ENCODE peak calls at places on chromosomes 12 and 14, in six cellular contexts. V, B, C, W, M and Y are unnamed samples.

GRCh38 chr14:33229269-33229924 is 290.7 kb downstream of the NPAS3 start:
- DNase-seq in C (no peak), B (no peak), V (no peak), M (no peak), W (no peak), Y (no peak)

GRCh38 chr14:103828315-103828967 is 18.9 kb downstream of the PPP1R13B start:
- DNase-seq in W (peak; percentile 27), C (no peak), M (peak; percentile 23), V (peak; percentile 32), B (no peak), Y (peak; percentile 58)

GRCh38 chr14:48973136-48973535 is 613.0 kb downstream of the RPS29 start:
- DNase-seq in V (no peak), M (no peak), W (no peak), C (peak; percentile 81), B (no peak), Y (no peak)

GRCh38 chr14:78029471-78030372 is 140.5 kb upstream of the NRXN3 start:
- DNase-seq in V (no peak), M (no peak), W (no peak), B (no peak), C (no peak), Y (no peak)

GRCh38 chr14:50340945-50341344 is 28.8 kb downstream of the DMAC2L start:
- DNase-seq in M (no peak), B (no peak), C (no peak), V (no peak), W (no peak), Y (no peak)

GRCh38 chr14:49992448-49992847 is 99.6 kb downstream of the ARF6 start:
- DNase-seq in C (no peak), W (no peak), M (no peak), B (no peak), V (no peak), Y (no peak)

GRCh38 chr14:93160353-93160801 is 24.3 kb downstream of the MOAP1 start:
- DNase-seq in C (peak; percentile 21), M (no peak), B (no peak), W (no peak), V (no peak), Y (no peak)

GRCh38 chr12:106138646-106139421 is at the start of gene NUAK1:
- DNase-seq in M (peak; percentile 45), V (peak; percentile 79), C (no peak), B (peak; percentile 88), W (peak; percentile 52), Y (peak; percentile 58)

GRCh38 chr14:86915416-86915815 is 1077.6 kb downstream of the GALC start:
- DNase-seq in B (no peak), W (no peak), C (no peak), M (no peak), V (no peak), Y (no peak)

GRCh38 chr12:75658286-75658685 is 146.9 kb upstream of the KRR1 start:
- DNase-seq in B (no peak), M (no peak), W (no peak), C (no peak), V (no peak), Y (no peak)

GRCh38 chr12:78240827-78241226 is 410.1 kb downstream of the NAV3 start:
- DNase-seq in V (no peak), C (no peak), W (no peak), B (no peak), M (no peak), Y (no peak)

GRCh38 chr14:45135181-45135580 is 549 bp upstream of the FANCM start:
- DNase-seq in W (peak; percentile 20), V (no peak), C (no peak), B (no peak), M (no peak), Y (no peak)

GRCh38 chr12:91774471-91774921 is 371.1 kb downstream of the BTG1 start:
- DNase-seq in W (no peak), M (no peak), B (no peak), C (peak; percentile 35), V (no peak), Y (no peak)

GRCh38 chr14:96442355-96442754 is 50.4 kb downstream of the AK7 start:
- DNase-seq in V (no peak), B (no peak), W (no peak), C (no peak), M (no peak), Y (no peak)

GRCh38 chr14:31206536-31207286 is 882 bp downstream of the HECTD1 start:
- DNase-seq in C (peak; percentile 49), V (peak; percentile 49), M (peak; percentile 47), W (peak; percentile 53), B (no peak), Y (peak; percentile 46)

GRCh38 chr12:93741741-93742085 is 64.5 kb downstream of the CRADD start:
- DNase-seq in M (no peak), B (peak; percentile 30), V (no peak), C (peak; percentile 42), W (peak; percentile 27), Y (peak; percentile 54)

GRCh38 chr14:100345711-100346110 is 22.6 kb downstream of the SLC25A47 start:
- DNase-seq in B (no peak), M (no peak), V (no peak), C (no peak), W (no peak), Y (no peak)
- H3K27ac ChIP-seq in B (no peak overlapping the region), M (no peak overlapping the region), V (no peak overlapping the region), C (no peak overlapping the region), W (no peak overlapping the region), Y (no peak overlapping the region)

DNA sequence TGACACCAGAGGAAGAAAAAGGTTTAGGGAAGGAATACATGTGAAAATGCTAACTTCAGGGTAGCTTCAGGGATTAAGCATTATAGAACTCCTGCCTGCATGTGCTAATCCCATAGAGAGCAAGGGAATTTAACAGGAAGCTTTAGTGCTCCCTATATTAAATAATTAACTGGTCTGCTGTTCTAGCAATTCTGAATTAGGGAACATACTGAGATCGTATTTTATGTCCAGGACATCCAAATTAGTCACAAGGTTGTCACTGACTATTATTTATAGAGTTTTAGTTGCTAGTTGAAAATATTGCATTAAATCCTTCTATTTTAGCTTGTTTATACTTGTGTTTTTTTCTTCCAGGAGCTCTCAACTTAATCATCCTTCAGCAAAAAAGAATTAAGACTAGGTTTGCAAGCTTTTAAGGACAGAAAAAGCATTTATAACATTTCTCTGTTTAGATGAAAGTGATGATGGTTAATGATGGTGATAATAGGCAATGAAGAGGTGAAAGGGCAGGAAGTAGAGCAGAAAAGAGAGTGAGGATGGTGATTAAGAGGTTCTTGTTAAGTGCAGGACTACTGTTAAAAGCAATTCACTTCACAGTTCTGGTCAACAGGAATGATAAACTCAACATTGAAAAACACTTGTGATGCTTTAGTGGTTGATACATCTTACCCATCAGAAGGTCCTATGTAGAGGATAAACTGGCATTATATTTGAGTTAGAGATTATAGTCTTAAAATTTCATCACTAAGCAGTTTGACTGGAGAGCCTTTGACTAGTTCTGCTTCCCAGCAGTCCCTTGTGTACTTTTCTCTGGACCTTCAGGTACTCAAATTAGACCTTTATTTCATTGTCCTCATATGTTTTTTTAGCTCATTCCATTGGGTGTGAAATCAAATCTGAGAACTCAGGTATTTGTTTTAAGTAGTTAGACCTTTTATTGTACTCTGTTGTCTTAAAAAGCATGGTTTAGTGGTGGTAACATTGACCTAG is 10.7 kb downstream of the RAP1B start:
- DNase-seq in W (no peak), V (no peak), M (no peak), B (no peak), C (no peak), Y (no peak)
- H3K27ac ChIP-seq in W (no peak overlapping the region), V (peak overlapping the region; percentile 37), M (no peak overlapping the region), B (no peak overlapping the region), C (no peak overlapping the region), Y (no peak overlapping the region)

DNA sequence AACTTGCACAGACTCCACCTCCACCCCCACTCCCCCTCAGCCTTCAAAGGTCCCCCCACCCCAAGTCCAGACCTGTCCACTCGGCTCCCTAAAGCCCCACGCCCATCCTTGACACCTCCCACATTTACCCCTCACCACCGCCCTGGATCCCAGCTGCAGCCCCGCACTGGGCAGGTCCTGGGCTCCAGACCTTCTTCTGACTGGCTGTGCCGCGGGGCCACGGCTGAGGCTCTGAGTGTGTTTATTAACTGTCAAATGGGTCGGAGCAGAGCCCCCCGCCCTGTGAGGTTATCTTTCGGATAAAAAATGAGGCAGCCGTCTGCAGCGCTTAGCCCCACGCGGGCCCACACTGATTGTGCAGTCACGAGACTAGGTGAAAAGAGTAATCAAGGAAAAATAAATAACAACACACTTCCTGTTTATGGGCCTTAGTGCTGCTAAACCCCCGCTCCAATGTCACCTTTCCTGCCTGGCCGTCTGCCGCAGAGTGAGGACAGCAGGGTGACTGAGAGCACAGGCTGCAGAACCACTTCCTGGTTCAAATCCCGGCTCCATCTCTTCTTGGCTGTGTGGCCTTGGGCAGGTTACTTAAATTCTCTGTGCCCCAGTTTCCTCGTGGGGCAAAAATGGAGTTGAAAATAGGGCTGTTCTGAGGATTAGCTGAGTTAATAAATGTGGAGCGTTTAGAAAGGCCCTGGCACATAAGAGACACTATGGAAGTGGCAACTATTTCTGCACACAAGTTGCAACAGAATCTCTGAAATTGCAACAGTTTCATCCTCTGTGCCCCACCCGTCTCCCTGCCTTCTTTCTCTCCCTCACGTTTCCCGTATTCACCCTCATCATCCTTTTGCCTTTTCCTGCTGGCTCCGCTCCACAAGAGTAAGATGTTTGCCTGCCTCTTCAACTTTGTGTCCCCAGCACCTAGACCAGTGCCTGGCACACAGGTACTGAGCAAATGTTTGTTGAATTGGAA is 9.4 kb downstream of the SETD1B start:
- DNase-seq in C (peak; percentile 41), B (no peak), V (peak; percentile 15), W (no peak), M (no peak), Y (peak; percentile 65)
- H3K27ac ChIP-seq in C (peak overlapping the region; percentile 3), B (no peak overlapping the region), V (peak overlapping the region; percentile 36), W (no peak overlapping the region), M (peak overlapping the region; percentile 80), Y (no peak overlapping the region)

GRCh38 chr14:90179809-90180779 is 76.3 kb upstream of the PSMC1 start:
- DNase-seq in M (no peak), C (no peak), B (no peak), W (no peak), V (no peak), Y (no peak)

GRCh38 chr14:90177537-90178189 is 78.7 kb upstream of the PSMC1 start:
- DNase-seq in W (no peak), M (no peak), C (no peak), V (no peak), B (no peak), Y (no peak)

GRCh38 chr14:90175631-90176030 is 80.7 kb upstream of the PSMC1 start:
- DNase-seq in W (no peak), V (no peak), M (no peak), C (no peak), B (no peak), Y (no peak)

GRCh38 chr14:90184094-90184493 is 72.3 kb upstream of the PSMC1 start:
- DNase-seq in M (no peak), B (no peak), W (no peak), V (no peak), C (no peak), Y (no peak)

GRCh38 chr14:90179357-90179756 is 77.0 kb upstream of the PSMC1 start:
- DNase-seq in V (no peak), C (no peak), B (no peak), M (no peak), W (no peak), Y (no peak)
- H3K27ac ChIP-seq in V (no peak overlapping the region), C (no peak overlapping the region), B (no peak overlapping the region), M (no peak overlapping the region), W (no peak overlapping the region), Y (no peak overlapping the region)

GRCh38 chr12:89363084-89363483 is 10.8 kb upstream of the DUSP6 start:
- DNase-seq in V (no peak), W (no peak), C (peak; percentile 67), M (no peak), B (no peak), Y (no peak)
- H3K27ac ChIP-seq in V (no peak overlapping the region), W (no peak overlapping the region), C (no peak overlapping the region), M (no peak overlapping the region), B (no peak overlapping the region), Y (no peak overlapping the region)